ENCODE peak calls at places on chromosome 1, in eight cellular contexts. P is pancreas, G is kidney, O is mammary epithelial cell, B is lower lobe of right lung, M is HCT116, E is left lung, T is SJSA1. U is an unnamed sample.

GRCh38 chr1:204288061-204288588 is 71.6 kb downstream of the PLEKHA6 start:
- DNase-seq in P (peak; percentile 88), G (peak; percentile 96), O (peak; percentile 95), B (peak; percentile 76), M (peak; percentile 87), E (peak; percentile 63), T (peak; percentile 7), U (peak; percentile 92)

GRCh38 chr1:46368781-46369180 is 25.3 kb upstream of the FAAH start:
- DNase-seq in P (no peak), G (no peak), O (no peak), B (no peak), M (no peak), E (no peak), T (no peak), U (no peak)

GRCh38 chr1:36966242-36966641 is 68.1 kb downstream of the GRIK3 start:
- DNase-seq in P (no peak), G (no peak), O (no peak), B (no peak), M (no peak), E (no peak), T (no peak), U (no peak)

GRCh38 chr1:201877877-201878339 is 10.8 kb upstream of the SHISA4 start:
- DNase-seq in P (no peak), G (no peak), O (peak; percentile 58), B (no peak), M (peak; percentile 46), E (no peak), T (peak; percentile 49), U (no peak)

GRCh38 chr1:182263706-182264105 is 127.9 kb downstream of the GLUL start:
- DNase-seq in P (no peak), G (no peak), O (no peak), B (no peak), M (no peak), E (no peak), T (no peak), U (no peak)

GRCh38 chr1:183238071-183238470 is 52.0 kb downstream of the LAMC2 start:
- DNase-seq in P (no peak), G (no peak), O (peak; percentile 56), B (no peak), M (no peak), E (no peak), T (no peak), U (no peak)

GRCh38 chr1:156064615-156065014 is 3.7 kb downstream of the RAB25 start:
- DNase-seq in P (no peak), G (no peak), O (no peak), B (no peak), M (no peak), E (no peak), T (no peak), U (no peak)

GRCh38 chr1:203039609-203040517 is 13.6 kb downstream of the PPFIA4 start:
- DNase-seq in P (no peak), G (peak; percentile 56), O (peak; percentile 40), B (no peak), M (no peak), E (no peak), T (no peak), U (peak; percentile 33)

GRCh38 chr1:108117908-108118902 is 81.9 kb downstream of the SLC25A24 start:
- DNase-seq in P (no peak), G (no peak), O (no peak), B (no peak), M (no peak), E (no peak), T (no peak), U (no peak)

GRCh38 chr1:2180297-2181245 is 14.0 kb downstream of the FAAP20 start:
- DNase-seq in P (no peak), G (no peak), O (peak; percentile 29), B (no peak), M (no peak), E (no peak), T (no peak), U (no peak)

GRCh38 chr1:219443763-219444162 is 169.1 kb downstream of the ZC3H11B start:
- DNase-seq in P (no peak), G (no peak), O (no peak), B (no peak), M (no peak), E (no peak), T (no peak), U (no peak)

GRCh38 chr1:8671313-8671917 is 146.0 kb downstream of the RERE start:
- DNase-seq in P (no peak), G (no peak), O (no peak), B (no peak), M (peak; percentile 22), E (no peak), T (peak; percentile 62), U (peak; percentile 48)

GRCh38 chr1:30697977-30698376 is 25.4 kb downstream of the MATN1 start:
- DNase-seq in P (no peak), G (peak; percentile 15), O (peak; percentile 52), B (no peak), M (no peak), E (peak; percentile 13), T (no peak), U (no peak)

GRCh38 chr1:27528701-27529637 is 39.0 kb upstream of the WASF2 start:
- DNase-seq in P (no peak), G (peak; percentile 86), O (peak; percentile 56), B (no peak), M (no peak), E (peak; percentile 74), T (no peak), U (peak; percentile 92)

GRCh38 chr1:243883551-243883950 is 33.5 kb upstream of the AKT3 start:
- DNase-seq in P (no peak), G (no peak), O (peak; percentile 56), B (no peak), M (no peak), E (no peak), T (no peak), U (no peak)

GRCh38 chr1:147527941-147528936 is 13.1 kb upstream of the BCL9 start:
- DNase-seq in P (no peak), G (no peak), O (no peak), B (no peak), M (no peak), E (no peak), T (no peak), U (no peak)

GRCh38 chr1:224411766-224412165 is 22.8 kb downstream of the WDR26 start:
- DNase-seq in P (no peak), G (no peak), O (no peak), B (no peak), M (no peak), E (no peak), T (peak; percentile 19), U (no peak)
- H3K36me3 ChIP-seq in P (no peaks in the 10 kb centered on the region), G (peaks cover 28% of the 10 kb centered on the region), O (peaks cover 35% of the 10 kb centered on the region), B (peaks cover 98% of the 10 kb centered on the region), M (peaks cover 9% of the 10 kb centered on the region), E (peaks cover 97% of the 10 kb centered on the region), T (peaks cover 69% of the 10 kb centered on the region), U (peaks cover 43% of the 10 kb centered on the region)

GRCh38 chr1:145958734-145959133 is 917 bp upstream of the LIX1L start:
- DNase-seq in P (no peak), G (no peak), O (no peak), B (no peak), M (no peak), E (no peak), T (no peak), U (no peak)

GRCh38 chr1:145957443-145958319 is at the start of gene LIX1L:
- DNase-seq in P (peak; percentile 96), G (peak; percentile 98), O (peak; percentile 97), B (peak; percentile 97), M (peak; percentile 90), E (peak; percentile 98), T (peak; percentile 96), U (peak; percentile 97)

GRCh38 chr1:145955436-145955835 is 2.4 kb downstream of the LIX1L start:
- DNase-seq in P (no peak), G (no peak), O (no peak), B (no peak), M (no peak), E (no peak), T (no peak), U (no peak)

GRCh38 chr1:145956776-145957442 is 908 bp downstream of the LIX1L start:
- DNase-seq in P (no peak), G (no peak), O (no peak), B (no peak), M (no peak), E (no peak), T (peak; percentile 26), U (peak; percentile 64)

GRCh38 chr1:145956361-145956760 is 1.5 kb downstream of the LIX1L start:
- DNase-seq in P (no peak), G (no peak), O (no peak), B (no peak), M (no peak), E (no peak), T (no peak), U (no peak)
- H3K4me3 ChIP-seq in P (no peak overlapping the region), G (peak overlapping the region; percentile 83), O (no peak overlapping the region), B (peak overlapping the region; percentile 76), M (no peak overlapping the region), E (peak overlapping the region; percentile 80), T (peak overlapping the region; percentile 52), U (peak overlapping the region; percentile 73)

DNA sequence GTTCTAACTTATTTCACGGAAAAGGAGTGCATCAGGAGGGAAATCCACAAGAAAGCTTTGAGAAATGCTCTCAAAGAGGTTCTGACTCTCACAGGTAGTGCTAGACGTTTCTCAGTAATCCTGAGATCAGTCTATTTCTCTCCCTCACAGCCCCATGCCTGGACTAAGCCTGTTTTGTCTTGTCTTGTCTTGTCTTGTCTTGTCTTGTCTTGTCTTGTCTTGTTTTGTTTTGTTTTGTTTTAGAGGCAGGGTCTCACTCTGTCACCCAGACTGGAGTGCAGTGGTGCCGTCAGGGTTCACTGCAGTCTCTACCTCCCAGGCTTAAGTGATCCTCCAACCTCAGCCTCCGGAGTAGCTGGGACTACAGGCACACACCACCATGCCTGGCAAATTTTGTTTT is 133.3 kb upstream of the SGIP1 start:
- DNase-seq in P (no peak), G (no peak), O (no peak), B (no peak), M (no peak), E (no peak), T (no peak), U (no peak)
- H3K4me1 ChIP-seq in P (no peaks in the 10 kb centered on the region), G (no peaks in the 10 kb centered on the region), O (no peaks in the 10 kb centered on the region), B (peaks cover 23% of the 10 kb centered on the region), M (no peaks in the 10 kb centered on the region), E (no peaks in the 10 kb centered on the region), T (peaks cover 8% of the 10 kb centered on the region), U (peaks cover 13% of the 10 kb centered on the region)

GRCh38 chr1:19621274-19621950 is 22.7 kb upstream of the NBL1 start:
- DNase-seq in P (no peak), G (no peak), O (no peak), B (no peak), M (no peak), E (no peak), T (no peak), U (no peak)

GRCh38 chr1:19618428-19618827 is 25.7 kb upstream of the NBL1 start:
- DNase-seq in P (no peak), G (no peak), O (peak; percentile 66), B (no peak), M (no peak), E (no peak), T (no peak), U (no peak)

GRCh38 chr1:19622204-19622603 is 21.9 kb upstream of the NBL1 start:
- DNase-seq in P (no peak), G (no peak), O (peak; percentile 31), B (no peak), M (no peak), E (no peak), T (no peak), U (no peak)

GRCh38 chr1:19620786-19621185 is 23.3 kb upstream of the NBL1 start:
- DNase-seq in P (no peak), G (no peak), O (no peak), B (no peak), M (no peak), E (no peak), T (no peak), U (no peak)

GRCh38 chr1:19619697-19620384 is 24.3 kb upstream of the NBL1 start:
- DNase-seq in P (no peak), G (no peak), O (no peak), B (no peak), M (no peak), E (no peak), T (no peak), U (no peak)
- H3K36me3 ChIP-seq in P (no peaks in the 10 kb centered on the region), G (no peaks in the 10 kb centered on the region), O (peaks cover 6% of the 10 kb centered on the region), B (peaks cover 27% of the 10 kb centered on the region), M (peaks cover under 1% of the 10 kb centered on the region), E (peaks cover 34% of the 10 kb centered on the region), T (peaks cover 47% of the 10 kb centered on the region), U (peaks cover 5% of the 10 kb centered on the region)